ENCODE peak calls at places on chromosomes 3 and 15, in eight cellular contexts. I is retinal pigment epithelial cell, O is HCT116, S is cardiac fibroblast, C is WERI-Rb-1, F is astrocyte of the spinal cord, L is left ventricle myocardium inferior, P is dorsolateral prefrontal cortex. A is an unnamed sample.

GRCh38 chr15:57506422-57506821 is 85.3 kb upstream of the MYZAP start:
- DNase-seq in I (no peak), O (no peak), S (peak; percentile 12), C (peak; percentile 44), F (no peak), L (no peak), P (no peak), A (no peak)

GRCh38 chr3:128218476-128218829 is 65.2 kb downstream of the EEFSEC start:
- DNase-seq in I (no peak), O (no peak), S (peak; percentile 31), C (no peak), F (no peak), L (no peak), P (no peak), A (no peak)

GRCh38 chr3:18474202-18474601 is 49.1 kb upstream of the SATB1 start:
- DNase-seq in I (no peak), O (no peak), S (no peak), C (no peak), F (no peak), L (no peak), P (no peak), A (no peak)

GRCh38 chr15:73391128-73391864 is 22.5 kb upstream of the HCN4 start:
- DNase-seq in I (no peak), O (no peak), S (no peak), C (no peak), F (no peak), L (no peak), P (no peak), A (no peak)

GRCh38 chr15:45499426-45499825 is 23.1 kb downstream of the SLC30A4 start:
- DNase-seq in I (no peak), O (no peak), S (peak; percentile 26), C (no peak), F (peak; percentile 31), L (no peak), P (no peak), A (no peak)

GRCh38 chr15:57703387-57703786 is 3.1 kb upstream of the POLR2M start:
- DNase-seq in I (no peak), O (no peak), S (no peak), C (no peak), F (no peak), L (no peak), P (no peak), A (no peak)

GRCh38 chr15:75204340-75205063 is 2.8 kb downstream of the C15orf39 start:
- DNase-seq in I (peak; percentile 54), O (peak; percentile 91), S (peak; percentile 92), C (peak; percentile 96), F (peak; percentile 89), L (peak; percentile 94), P (peak; percentile 90), A (peak; percentile 97)

GRCh38 chr3:51682526-51682925 is 11.5 kb downstream of the TEX264 start:
- DNase-seq in I (no peak), O (no peak), S (no peak), C (no peak), F (no peak), L (no peak), P (no peak), A (no peak)

GRCh38 chr3:184688251-184688851 is 23.5 kb downstream of the MAGEF1 start:
- DNase-seq in I (peak; percentile 43), O (no peak), S (peak; percentile 65), C (no peak), F (peak; percentile 82), L (no peak), P (no peak), A (peak; percentile 77)

GRCh38 chr15:26037369-26037768 is 174.2 kb upstream of the ATP10A start:
- DNase-seq in I (no peak), O (no peak), S (peak; percentile 1), C (no peak), F (no peak), L (no peak), P (no peak), A (no peak)

GRCh38 chr3:55897573-55898224 is 410.6 kb upstream of the WNT5A start:
- DNase-seq in I (no peak), O (no peak), S (no peak), C (peak; percentile 29), F (peak; percentile 27), L (no peak), P (no peak), A (no peak)

GRCh38 chr3:42556089-42556632 is 25.6 kb downstream of the SEC22C start:
- DNase-seq in I (no peak), O (no peak), S (no peak), C (peak; percentile 91), F (no peak), L (no peak), P (no peak), A (no peak)

GRCh38 chr3:38840987-38841386 is 25.0 kb upstream of the SCN10A start:
- DNase-seq in I (no peak), O (no peak), S (no peak), C (no peak), F (no peak), L (no peak), P (no peak), A (no peak)

GRCh38 chr15:69648215-69648614 is 195.6 kb downstream of the RPLP1 start:
- DNase-seq in I (no peak), O (no peak), S (no peak), C (no peak), F (no peak), L (no peak), P (no peak), A (no peak)

GRCh38 chr15:55775316-55775715 is 32.4 kb upstream of the PRTG start:
- DNase-seq in I (no peak), O (no peak), S (no peak), C (no peak), F (no peak), L (no peak), P (no peak), A (peak; percentile 87)

GRCh38 chr15:58529041-58529440 is 97.2 kb downstream of the LIPC start:
- DNase-seq in I (no peak), O (no peak), S (no peak), C (no peak), F (no peak), L (no peak), P (no peak), A (peak; percentile 8)

GRCh38 chr3:190886945-190887344 is 24.5 kb upstream of the GMNC start:
- DNase-seq in I (no peak), O (no peak), S (peak; percentile 4), C (no peak), F (peak; percentile 14), L (no peak), P (no peak), A (no peak)

GRCh38 chr3:146625117-146625775 is 20.1 kb upstream of the PLSCR5 start:
- DNase-seq in I (no peak), O (no peak), S (peak; percentile 37), C (no peak), F (peak; percentile 31), L (no peak), P (no peak), A (no peak)
- H3K4me3 ChIP-seq in I (no peak overlapping the region), O (no peak overlapping the region), S (peak overlapping the region; percentile 15), C (no peak overlapping the region), F (no peak overlapping the region), L (peak overlapping the region; percentile 31), P (peak overlapping the region; percentile 31), A (no peak overlapping the region)

DNA sequence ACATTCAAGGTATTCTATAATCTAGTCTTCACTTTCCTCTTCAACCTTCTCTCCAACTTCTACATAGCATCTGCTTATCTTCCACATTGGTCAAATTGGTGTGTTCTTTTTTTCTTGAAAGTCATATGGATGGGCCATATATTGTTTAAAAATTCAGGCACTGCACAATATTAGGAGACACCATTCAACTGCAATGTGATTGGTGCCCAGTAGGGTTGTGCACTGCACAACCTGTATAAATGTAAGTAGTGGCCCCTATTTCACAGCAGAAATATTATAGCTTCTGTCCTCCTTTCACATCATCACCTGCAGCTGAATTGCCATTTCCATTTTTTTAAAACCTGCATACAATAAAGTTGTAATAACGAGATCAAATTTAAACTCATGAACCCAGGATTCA is 18.1 kb upstream of the GOLIM4 start:
- DNase-seq in I (no peak), O (no peak), S (no peak), C (no peak), F (no peak), L (no peak), P (no peak), A (no peak)
- TF ChIP-seq CTCF in I (no peak), O (no peak), S (no peak), C (no peak), F (no peak), L (no peak), P (no peak), A (no peak)

GRCh38 chr3:179263134-179263533 is 12.2 kb upstream of the KCNMB3 start:
- DNase-seq in I (no peak), O (no peak), S (no peak), C (no peak), F (no peak), L (no peak), P (no peak), A (no peak)

GRCh38 chr3:179256813-179257212 is 5.9 kb upstream of the KCNMB3 start:
- DNase-seq in I (no peak), O (no peak), S (no peak), C (no peak), F (no peak), L (no peak), P (no peak), A (no peak)

GRCh38 chr3:179260949-179261765 is 10.2 kb upstream of the KCNMB3 start:
- DNase-seq in I (peak; percentile 15), O (no peak), S (peak; percentile 57), C (peak; percentile 63), F (peak; percentile 57), L (peak; percentile 83), P (peak; percentile 76), A (peak; percentile 63)

GRCh38 chr3:179264456-179264855 is 13.5 kb upstream of the KCNMB3 start:
- DNase-seq in I (no peak), O (no peak), S (no peak), C (no peak), F (no peak), L (no peak), P (no peak), A (no peak)

DNA sequence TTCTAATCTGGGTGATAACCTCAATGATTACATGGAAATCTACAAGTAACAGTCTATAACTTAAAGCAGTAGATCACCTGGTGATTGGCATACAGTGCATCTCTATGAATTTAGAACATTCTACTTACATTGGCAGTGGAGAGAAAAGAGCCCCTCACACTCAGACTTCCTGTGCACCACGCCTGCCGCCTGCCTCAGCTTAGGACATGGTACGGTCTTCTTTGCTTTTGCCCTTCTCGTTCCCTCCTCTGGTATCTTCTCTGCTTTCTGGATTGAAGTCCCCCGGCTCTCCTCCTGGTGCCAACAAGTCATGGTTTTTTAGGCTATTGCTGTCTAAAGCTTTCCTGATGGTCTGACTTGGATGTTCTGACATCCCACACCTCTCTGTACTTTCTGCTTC is 7.9 kb upstream of the KCNMB3 start:
- DNase-seq in I (no peak), O (no peak), S (no peak), C (no peak), F (no peak), L (no peak), P (no peak), A (no peak)
- H3K4me3 ChIP-seq in I (no peak overlapping the region), O (no peak overlapping the region), S (no peak overlapping the region), C (no peak overlapping the region), F (no peak overlapping the region), L (no peak overlapping the region), P (no peak overlapping the region), A (no peak overlapping the region)

GRCh38 chr15:84034831-84035753 is 200.5 kb upstream of the GOLGA6L4 start:
- DNase-seq in I (peak; percentile 22), O (peak; percentile 46), S (peak; percentile 68), C (peak; percentile 17), F (peak; percentile 24), L (no peak), P (no peak), A (peak; percentile 56)

GRCh38 chr15:84033793-84034553 is 201.6 kb upstream of the GOLGA6L4 start:
- DNase-seq in I (no peak), O (no peak), S (peak; percentile 10), C (no peak), F (no peak), L (no peak), P (no peak), A (no peak)
- TF ChIP-seq CTCF in I (no peak), O (no peak), S (no peak), C (no peak), F (no peak), L (no peak), P (no peak), A (no peak)